ENCODE peak calls at places on chromosomes 13 and 19, in nine cellular contexts. Z is neural crest cell; M is skeletal muscle cell; I is CD8-positive, alpha-beta memory T cell; O is T-helper 2 cell; R is stimulated activated CD8-positive, alpha-beta memory T cell treated with anti-CD3 and anti-CD28 coated beads, Interleukin-7, amount 100 ng/mL, for 1 hour; V is iris pigment epithelial cell; D is activated gamma-delta T cell treated with anti-CD3 and anti-CD28 coated beads, Interleukin-2, amount 50 U/mL, for 16 hours; K is progenitor cell of endocrine pancreas. N is an unnamed sample.

GRCh38 chr19:8849232-8849631 is 17.1 kb downstream of the MBD3L1 start:
- DNase-seq in Z (no peak), M (no peak), I (no peak), O (no peak), R (no peak), V (no peak), D (no peak), K (no peak), N (no peak)

GRCh38 chr13:33917135-33917534 is 99.2 kb downstream of the RFC3 start:
- DNase-seq in Z (no peak), M (no peak), I (no peak), O (no peak), R (no peak), V (no peak), D (no peak), K (no peak), N (no peak)

GRCh38 chr13:45321230-45321629 is 19.8 kb downstream of the TPT1 start:
- DNase-seq in Z (no peak), M (no peak), I (no peak), O (no peak), R (no peak), V (no peak), D (no peak), K (no peak), N (no peak)

GRCh38 chr19:45920458-45920857 is 5.9 kb upstream of the NANOS2 start:
- DNase-seq in Z (no peak), M (no peak), I (no peak), O (no peak), R (no peak), V (no peak), D (no peak), K (no peak), N (no peak)

GRCh38 chr13:113322043-113322461 is 25.0 kb downstream of the LAMP1 start:
- DNase-seq in Z (no peak), M (no peak), I (no peak), O (no peak), R (no peak), V (no peak), D (no peak), K (no peak), N (no peak)

GRCh38 chr19:1250374-1251232 is 2.2 kb downstream of the MIDN start:
- DNase-seq in Z (peak), M (no peak), I (peak), O (no peak), R (no peak), V (peak), D (peak), K (peak), N (no peak)

GRCh38 chr13:33383724-33384577 is 98.4 kb upstream of the STARD13 start:
- DNase-seq in Z (no peak), M (no peak), I (no peak), O (no peak), R (no peak), V (peak), D (no peak), K (no peak), N (no peak)

GRCh38 chr19:45484273-45484945 is 12.4 kb downstream of the RTN2 start:
- DNase-seq in Z (no peak), M (no peak), I (no peak), O (no peak), R (no peak), V (peak), D (no peak), K (no peak), N (no peak)

GRCh38 chr19:16342002-16342715 is 17.5 kb downstream of the KLF2 start:
- DNase-seq in Z (no peak), M (no peak), I (no peak), O (peak), R (no peak), V (no peak), D (no peak), K (no peak), N (no peak)

GRCh38 chr13:41833851-41834250 is 127.1 kb downstream of the VWA8 start:
- DNase-seq in Z (no peak), M (no peak), I (no peak), O (no peak), R (no peak), V (no peak), D (no peak), K (no peak), N (no peak)

GRCh38 chr19:46616631-46617322 is 8.1 kb downstream of the PTGIR start:
- DNase-seq in Z (peak), M (peak), I (no peak), O (no peak), R (no peak), V (peak), D (no peak), K (no peak), N (no peak)

N was measured in kidney epithelial cell.